ENCODE peak calls at places on chromosomes 16 and 17, in nine cellular contexts. E is dermis microvascular lymphatic vessel endothelial cell; Y is memory B cell; Q is BE2C; J is stimulated activated CD8-positive, alpha-beta memory T cell treated with anti-CD3 and anti-CD28 coated beads, Interleukin-7, amount 100 ng/mL, for 1 hour; R is kidney; M is H9; U is activated CD4-positive, alpha-beta T cell treated with anti-CD3 and anti-CD28 coated beads, Interleukin-2, amount 50 U/mL, for 48 hours; T is progenitor cell of endocrine pancreas. A is an unnamed sample.

GRCh38 chr17:31490991-31491793 is 99.7 kb downstream of the RAB11FIP4 start:
- DNase-seq in E (no peak), Y (peak), Q (no peak), J (no peak), R (peak), M (no peak), U (no peak), T (no peak), A (no peak)

GRCh38 chr17:45299311-45299710 is 17.5 kb downstream of the MAP3K14 start:
- DNase-seq in E (no peak), Y (no peak), Q (peak), J (no peak), R (peak), M (no peak), U (no peak), T (no peak), A (no peak)

GRCh38 chr17:3974980-3975379 is 10.7 kb upstream of the ATP2A3 start:
- DNase-seq in E (no peak), Y (no peak), Q (no peak), J (no peak), R (peak), M (no peak), U (no peak), T (no peak), A (no peak)

GRCh38 chr17:40337351-40337750 is 27.2 kb downstream of the GJD3 start:
- DNase-seq in E (no peak), Y (no peak), Q (no peak), J (no peak), R (no peak), M (no peak), U (no peak), T (no peak), A (no peak)

GRCh38 chr17:4186244-4186920 is 43.4 kb downstream of the CYB5D2 start:
- DNase-seq in E (no peak), Y (no peak), Q (no peak), J (no peak), R (peak), M (no peak), U (no peak), T (no peak), A (no peak)

GRCh38 chr16:72818286-72818845 is 229.6 kb downstream of the ZFHX3 start:
- DNase-seq in E (no peak), Y (no peak), Q (no peak), J (no peak), R (no peak), M (no peak), U (no peak), T (no peak), A (peak)

GRCh38 chr17:14038206-14038605 is 31.1 kb upstream of the COX10 start:
- DNase-seq in E (no peak), Y (no peak), Q (no peak), J (no peak), R (no peak), M (no peak), U (no peak), T (no peak), A (no peak)

GRCh38 chr16:7338826-7339225 is 6.2 kb downstream of the RBFOX1 start:
- DNase-seq in E (no peak), Y (no peak), Q (no peak), J (no peak), R (no peak), M (no peak), U (no peak), T (no peak), A (no peak)

GRCh38 chr17:76480676-76481075 is 13.3 kb downstream of the AANAT start:
- DNase-seq in E (no peak), Y (no peak), Q (no peak), J (no peak), R (no peak), M (no peak), U (no peak), T (no peak), A (no peak)

GRCh38 chr17:72502111-72502939 is 381.5 kb downstream of the SOX9 start:
- DNase-seq in E (no peak), Y (no peak), Q (no peak), J (no peak), R (no peak), M (no peak), U (no peak), T (no peak), A (no peak)

GRCh38 chr16:4180511-4180910 is 61.4 kb downstream of the SRL start:
- DNase-seq in E (no peak), Y (no peak), Q (no peak), J (no peak), R (no peak), M (no peak), U (no peak), T (no peak), A (no peak)

GRCh38 chr17:33992113-33992512 is 263.0 kb upstream of the CCL2 start:
- DNase-seq in E (no peak), Y (no peak), Q (no peak), J (no peak), R (no peak), M (peak), U (no peak), T (no peak), A (no peak)

A was measured in iPS-NIHi11.